ENCODE peak calls at places on chromosome 18, in five cellular contexts. Q is GM12878, P is upper lobe of left lung, F is HepG2, C is K562. G is an unnamed sample.

GRCh38 chr18:845152-845819 is 33.2 kb upstream of the YES1 start:
- ATAC-seq in P (no peak), C (no peak), Q (no peak), F (no peak), G (peak; percentile 58)

GRCh38 chr18:13289501-13290205 is 71.1 kb downstream of the LDLRAD4 start:
- ATAC-seq in P (no peak), Q (peak; percentile 53), F (no peak), C (no peak), G (peak; percentile 83)

GRCh38 chr18:79204889-79205807 is 136.0 kb downstream of the ATP9B start:
- ATAC-seq in C (no peak), F (no peak), Q (no peak), P (no peak), G (no peak)

GRCh38 chr18:56309104-56309503 is 329.3 kb downstream of the TXNL1 start:
- ATAC-seq in F (no peak), Q (no peak), C (no peak), P (no peak), G (no peak)

GRCh38 chr18:48749768-48750167 is 201.0 kb downstream of the SMAD7 start:
- ATAC-seq in Q (no peak), P (peak; percentile 23), C (no peak), F (no peak), G (peak; percentile 91)

GRCh38 chr18:36468161-36468560 is 170.6 kb downstream of the FHOD3 start:
- ATAC-seq in Q (no peak), C (no peak), P (no peak), F (no peak), G (no peak)

GRCh38 chr18:56955490-56955889 is 191.4 kb upstream of the BOD1L2 start:
- ATAC-seq in F (no peak), P (no peak), C (no peak), Q (no peak), G (no peak)

GRCh38 chr18:48356151-48356745 is 52.9 kb downstream of the ZBTB7C start:
- ATAC-seq in P (no peak), F (no peak), C (no peak), Q (no peak), G (no peak)

GRCh38 chr18:56115072-56116038 is 523.0 kb downstream of the TXNL1 start:
- ATAC-seq in Q (no peak), C (no peak), F (no peak), P (no peak), G (no peak)

GRCh38 chr18:47087676-47088075 is 52.3 kb upstream of the ELOA2 start:
- ATAC-seq in P (no peak), F (no peak), C (no peak), Q (no peak), G (no peak)

GRCh38 chr18:79191956-79192355 is 122.8 kb downstream of the ATP9B start:
- ATAC-seq in F (no peak), C (no peak), P (no peak), Q (peak; percentile 34), G (no peak)

GRCh38 chr18:34357944-34358580 is 133.3 kb upstream of the NOL4 start:
- ATAC-seq in C (no peak), P (no peak), F (no peak), Q (peak; percentile 54), G (no peak)

GRCh38 chr18:7637269-7637668 is 70.2 kb downstream of the PTPRM start:
- ATAC-seq in C (no peak), F (peak; percentile 78), P (no peak), Q (no peak), G (no peak)

GRCh38 chr18:70308555-70309294 is 19.9 kb downstream of the SOCS6 start:
- ATAC-seq in Q (no peak), P (no peak), F (no peak), C (no peak), G (no peak)

GRCh38 chr18:48949606-48950535 is 894 bp downstream of the SMAD7 start:
- ATAC-seq in P (peak; percentile 49), Q (peak; percentile 36), C (peak; percentile 50), F (peak; percentile 34), G (peak; percentile 16)

DNA sequence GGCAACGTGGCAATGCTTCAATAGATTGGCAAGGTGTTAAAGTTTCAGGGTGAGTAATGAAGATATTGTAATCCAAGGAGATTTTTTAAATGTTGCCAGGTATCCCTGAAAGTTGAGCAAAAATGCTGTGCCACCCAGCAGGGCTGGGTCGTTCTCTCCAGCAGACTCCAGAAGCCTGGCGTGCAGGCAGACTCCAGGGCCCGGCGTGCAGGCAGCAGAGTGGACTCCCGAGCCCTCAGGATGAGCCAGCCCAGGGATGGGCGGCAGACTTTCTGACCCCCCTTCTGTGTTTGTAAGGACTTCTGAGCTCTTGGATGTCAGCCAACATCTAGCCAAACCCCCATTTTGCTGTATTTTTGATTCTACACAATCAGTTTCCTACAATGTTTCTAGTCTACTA is 289.1 kb downstream of the ZNF516 start:
- ATAC-seq in P (no peak), C (no peak), Q (no peak), F (no peak), G (no peak)
- TF ChIP-seq POLR2AphosphoS5 in P (no peak), C (no peak), Q (no peak), F (no peak), G (no peak)

GRCh38 chr18:23401400-23402347 is 51.4 kb upstream of the RIOK3 start:
- ATAC-seq in C (peak; percentile 42), F (peak; percentile 96), Q (no peak), P (peak; percentile 81), G (peak; percentile 46)
- TF ChIP-seq EP300 in C (no peak), F (peak; percentile 87), Q (no peak), P (no peak), G (no peak)

GRCh38 chr18:76489081-76489480 is 6.0 kb downstream of the ZNF516 start:
- ATAC-seq in F (no peak), P (no peak), C (no peak), Q (no peak), G (no peak)
- H3K4me3 ChIP-seq in F (no peak overlapping the region), P (no peak overlapping the region), C (no peak overlapping the region), Q (peak overlapping the region; percentile 82), G (no peak overlapping the region)

DNA sequence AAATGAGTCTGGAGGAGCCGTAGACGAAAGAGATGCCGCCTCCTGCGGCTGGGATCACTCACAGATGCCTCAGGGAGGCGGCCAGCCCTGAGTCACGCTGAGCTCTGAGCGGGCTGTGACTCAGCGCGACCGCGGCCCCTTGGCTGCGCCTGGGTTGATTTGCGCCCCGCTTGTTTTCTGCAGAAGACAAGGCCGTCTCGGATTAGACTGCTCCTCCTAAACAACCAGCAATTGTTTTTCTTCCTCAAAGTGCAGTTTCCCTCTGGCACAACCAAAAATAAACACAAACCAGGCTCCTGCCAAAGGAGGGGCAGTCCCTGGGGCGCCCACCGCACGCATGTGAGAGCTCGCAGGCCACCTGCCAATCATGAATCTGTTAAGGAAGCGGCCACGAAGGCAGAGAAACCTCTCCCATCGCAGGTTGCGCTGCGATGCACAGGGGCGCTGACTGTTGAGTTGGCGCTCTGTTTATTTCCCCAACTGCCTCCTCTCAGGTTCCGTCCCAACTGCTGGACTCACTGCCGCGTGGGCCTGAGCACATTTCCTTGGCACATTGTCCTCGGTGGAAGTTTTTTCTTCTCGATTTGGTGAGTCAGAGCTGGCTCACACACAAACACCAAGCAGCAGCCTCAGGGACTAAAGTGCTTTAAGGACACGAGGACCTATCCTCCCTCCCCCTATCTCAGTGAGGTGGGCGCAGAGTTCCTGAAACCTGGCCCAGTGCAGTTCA is 85.2 kb upstream of the NDUFV2 start:
- ATAC-seq in Q (peak; percentile 97), C (peak; percentile 97), F (peak; percentile 95), P (peak; percentile 30), G (peak; percentile 94)
- TF ChIP-seq POLR2AphosphoS5 in Q (no peak), C (peak; percentile 57), F (no peak), P (no peak), G (peak; percentile 52)

DNA sequence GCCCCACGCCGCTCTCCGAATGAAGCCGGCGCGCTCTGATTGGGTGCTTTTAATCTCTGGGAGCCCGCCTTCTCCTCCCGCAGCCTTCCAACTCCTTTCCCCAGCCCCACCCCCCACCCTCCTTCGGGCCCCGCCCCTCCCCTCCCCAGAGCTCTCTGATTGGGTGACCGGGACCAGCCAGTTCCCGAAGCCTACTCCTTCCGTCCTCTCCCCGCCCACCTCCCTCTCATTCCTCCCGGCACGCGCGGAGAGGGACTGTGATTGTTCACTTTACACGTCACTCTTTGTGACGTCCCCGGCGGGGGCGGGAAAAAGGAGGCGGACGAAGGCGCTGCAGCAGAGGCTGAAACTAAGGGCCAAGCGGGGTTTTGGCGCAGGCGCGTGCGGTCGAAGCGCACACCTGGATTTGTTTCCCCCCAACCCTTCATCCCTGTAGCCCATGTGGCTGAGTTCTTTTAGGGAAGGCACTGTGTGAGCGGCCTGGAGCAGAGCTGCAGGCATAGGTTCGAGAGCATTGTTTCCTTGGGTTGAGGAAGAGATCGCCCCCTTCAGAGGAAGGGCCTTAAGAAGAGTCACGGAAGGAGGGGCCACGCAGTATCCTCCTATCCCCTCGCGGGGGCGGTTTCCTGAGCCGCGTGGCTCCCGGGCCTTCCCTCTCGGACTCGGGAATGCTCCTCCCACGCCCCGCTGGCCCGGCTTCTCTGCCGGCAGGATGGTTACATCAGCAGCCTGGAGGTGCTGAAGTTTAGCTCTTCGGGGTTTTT is at the start of gene MEX3C:
- ATAC-seq in P (peak; percentile 99), Q (peak; percentile 83), C (peak; percentile 88), F (peak; percentile 84), G (peak; percentile 96)
- TF ChIP-seq EP300 in P (no peak), Q (no peak), C (no peak), F (peak; percentile 32), G (no peak)